ENCODE peak calls at places on chromosome 2, in four cellular contexts. A is H1; I is stimulated activated CD8-positive, alpha-beta memory T cell treated with anti-CD3 and anti-CD28 coated beads, Interleukin-15, amount 100 ng/mL, for 24 hours; N is neural progenitor cell. O is an unnamed sample.

GRCh38 chr2:3827673-3828575 is 124.5 kb downstream of the DCDC2C start:
- DNase-seq in A (no peak), I (no peak), N (peak; percentile 44), O (peak; percentile 15)

GRCh38 chr2:234269769-234270204 is 219.3 kb downstream of the SPP2 start:
- DNase-seq in A (no peak), I (no peak), N (no peak), O (no peak)

GRCh38 chr2:27932396-27932795 is 41.9 kb downstream of the BABAM2 start:
- DNase-seq in I (no peak), A (no peak), N (no peak), O (no peak)

GRCh38 chr2:10400978-10401951 is 46.9 kb downstream of the ODC1 start:
- DNase-seq in I (no peak), N (no peak), A (no peak), O (no peak)

GRCh38 chr2:99504844-99505584 is 15.2 kb upstream of the REV1 start:
- DNase-seq in N (no peak), A (no peak), I (no peak), O (no peak)

GRCh38 chr2:190626656-190627055 is 22.2 kb upstream of the NAB1 start:
- DNase-seq in N (no peak), A (no peak), I (no peak), O (no peak)

GRCh38 chr2:73759287-73759764 is 20.6 kb downstream of the DUSP11 start:
- DNase-seq in N (no peak), A (no peak), I (no peak), O (no peak)

GRCh38 chr2:235542728-235543125 is 48.9 kb downstream of the AGAP1 start:
- DNase-seq in I (no peak), N (no peak), A (peak; percentile 59), O (no peak)

GRCh38 chr2:215601990-215602721 is 166.3 kb upstream of the FN1 start:
- DNase-seq in A (no peak), N (no peak), I (no peak), O (no peak)

GRCh38 chr2:112487444-112487961 is 5.5 kb downstream of the TTL start:
- DNase-seq in I (no peak), A (no peak), N (no peak), O (no peak)

GRCh38 chr2:34102359-34102758 is 503.3 kb upstream of the FAM98A start:
- DNase-seq in A (no peak), N (no peak), I (no peak), O (no peak)

GRCh38 chr2:80326214-80326613 is 21.7 kb upstream of the LRRTM1 start:
- DNase-seq in N (peak; percentile 46), I (no peak), A (no peak), O (no peak)

O was measured in NCI-H1048.